ENCODE peak calls at places on chromosomes 11 and 22, in five cellular contexts. Q is cardiac muscle cell, S is AG04450, U is B cell, B is cardiac fibroblast. A is an unnamed sample.

GRCh38 chr22:23147632-23148387 is 2.5 kb downstream of the RAB36 start:
- DNase-seq in Q (no peak), S (peak), U (peak), B (peak), A (no peak)

GRCh38 chr11:130634981-130635473 is 186.6 kb downstream of the ADAMTS15 start:
- DNase-seq in Q (no peak), S (no peak), U (no peak), B (peak), A (no peak)

GRCh38 chr11:118908931-118909618 is 16.7 kb downstream of the BCL9L start:
- DNase-seq in Q (peak), S (peak), U (no peak), B (peak), A (peak)

GRCh38 chr11:57349491-57350274 is 11.5 kb downstream of the P2RX3 start:
- DNase-seq in Q (peak), S (no peak), U (peak), B (peak), A (peak)

GRCh38 chr11:66593303-66593635 is 284 bp downstream of the CCS start:
- DNase-seq in Q (peak), S (no peak), U (no peak), B (no peak), A (no peak)

GRCh38 chr11:46890665-46891064 is 27.7 kb downstream of the LRP4 start:
- DNase-seq in Q (no peak), S (no peak), U (no peak), B (peak), A (no peak)

GRCh38 chr11:2746401-2747230 is 46.8 kb upstream of the KCNQ1OT1 start:
- DNase-seq in Q (no peak), S (no peak), U (no peak), B (no peak), A (no peak)

GRCh38 chr11:27611946-27612455 is 88.3 kb downstream of the BDNF start:
- DNase-seq in Q (no peak), S (no peak), U (no peak), B (peak), A (no peak)

GRCh38 chr22:27224485-27225364 is 567.3 kb downstream of the MIAT start:
- DNase-seq in Q (no peak), S (no peak), U (no peak), B (peak), A (no peak)

GRCh38 chr11:47143322-47143721 is 33.4 kb downstream of the ARFGAP2 start:
- DNase-seq in Q (no peak), S (peak), U (no peak), B (peak), A (no peak)

GRCh38 chr11:59669611-59670009 is 773 bp upstream of the PATL1 start:
- DNase-seq in Q (no peak), S (no peak), U (no peak), B (peak), A (peak)

GRCh38 chr11:18367431-18367830 is 26.9 kb upstream of the LDHA start:
- DNase-seq in Q (no peak), S (no peak), U (no peak), B (peak), A (no peak)

DNA sequence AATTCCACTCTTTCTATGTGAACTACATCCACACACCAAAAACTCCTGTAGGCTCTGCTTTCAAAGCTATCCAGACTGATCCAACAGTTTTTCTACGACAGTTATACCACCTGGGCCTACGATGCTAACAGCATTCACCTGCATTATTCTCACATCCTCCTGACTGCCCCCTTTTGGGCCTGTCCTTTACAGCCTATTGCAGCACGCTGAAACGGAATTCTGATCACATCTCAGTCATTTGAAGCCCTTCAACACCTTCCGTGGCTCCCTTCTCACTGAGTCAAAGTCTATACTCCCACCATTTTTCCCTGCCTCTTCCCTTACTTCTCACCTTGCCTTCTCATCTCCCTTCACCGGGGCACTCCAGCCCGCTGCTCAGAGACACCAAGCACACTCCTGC is 791.3 kb upstream of the KIRREL3 start:
- DNase-seq in Q (no peak), S (no peak), U (no peak), B (no peak), A (no peak)
- TF ChIP-seq CTCF in Q (no peak), S (no peak), U (no peak), B (no peak), A (no peak)

GRCh38 chr11:95092549-95093324 is 3.1 kb downstream of the ENDOD1 start:
- DNase-seq in Q (peak), S (no peak), U (peak), B (peak), A (no peak)

GRCh38 chr11:95088946-95089619 is 563 bp upstream of the ENDOD1 start:
- DNase-seq in Q (no peak), S (no peak), U (peak), B (no peak), A (no peak)

GRCh38 chr11:95087171-95087570 is 2.5 kb upstream of the ENDOD1 start:
- DNase-seq in Q (no peak), S (no peak), U (no peak), B (no peak), A (no peak)

GRCh38 chr11:95091663-95092062 is 2.0 kb downstream of the ENDOD1 start:
- DNase-seq in Q (no peak), S (no peak), U (no peak), B (no peak), A (no peak)

DNA sequence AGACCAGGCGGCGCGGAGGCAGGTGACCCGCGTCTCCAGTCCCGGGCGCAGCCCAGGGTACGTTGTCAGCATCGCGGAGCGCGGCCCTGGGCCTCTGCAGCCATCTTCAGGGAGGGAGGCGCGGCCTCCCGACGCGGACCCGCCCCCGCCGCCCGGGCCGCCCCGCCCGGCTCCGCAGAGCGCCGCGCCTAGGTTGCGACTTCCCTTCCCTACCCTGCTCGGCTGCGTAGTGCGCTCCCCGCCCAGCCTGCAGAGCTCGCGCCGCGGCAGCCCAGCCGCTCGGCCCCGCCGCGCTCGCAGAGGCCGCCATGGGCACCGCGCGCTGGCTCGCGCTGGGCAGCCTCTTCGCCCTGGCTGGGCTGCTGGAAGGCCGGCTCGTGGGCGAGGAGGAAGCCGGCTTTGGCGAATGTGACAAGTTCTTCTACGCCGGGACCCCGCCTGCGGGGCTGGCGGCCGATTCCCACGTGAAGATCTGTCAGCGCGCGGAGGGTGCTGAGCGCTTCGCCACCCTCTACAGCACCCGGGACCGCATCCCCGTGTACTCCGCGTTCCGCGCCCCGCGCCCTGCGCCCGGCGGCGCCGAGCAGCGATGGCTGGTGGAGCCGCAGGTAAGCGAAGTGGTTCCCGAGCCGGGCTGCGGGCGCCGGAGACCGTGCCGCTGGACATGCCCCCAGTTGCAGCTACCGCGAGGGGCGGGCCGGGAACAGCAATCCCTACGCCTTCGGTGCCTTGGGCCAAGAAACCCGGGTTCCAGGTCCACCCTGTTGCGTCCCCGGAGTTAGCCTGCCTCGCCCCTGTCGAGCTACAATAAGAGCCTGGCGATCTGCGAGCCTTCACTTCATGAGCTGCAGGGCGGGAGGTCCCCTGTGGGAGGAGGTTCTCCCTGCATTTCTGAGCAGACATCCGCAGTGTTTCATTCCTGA is at the start of gene ENDOD1:
- DNase-seq in Q (peak), S (no peak), U (peak), B (peak), A (peak)
- TF ChIP-seq CTCF in Q (peak), S (peak), U (no peak), B (peak), A (no peak)

GRCh38 chr11:506238-506949 is 648 bp downstream of the RNH1 start:
- DNase-seq in Q (peak), S (peak), U (peak), B (peak), A (peak)
- TF ChIP-seq CTCF in Q (no peak), S (no peak), U (no peak), B (no peak), A (peak)

GRCh38 chr11:32079511-32079910 is 11.4 kb upstream of the RCN1 start:
- DNase-seq in Q (no peak), S (no peak), U (no peak), B (no peak), A (no peak)

GRCh38 chr11:32082346-32082986 is 8.4 kb upstream of the RCN1 start:
- DNase-seq in Q (no peak), S (no peak), U (no peak), B (no peak), A (no peak)

GRCh38 chr11:32081129-32081641 is 9.7 kb upstream of the RCN1 start:
- DNase-seq in Q (no peak), S (no peak), U (no peak), B (peak), A (no peak)

GRCh38 chr11:32080381-32080980 is 10.4 kb upstream of the RCN1 start:
- DNase-seq in Q (no peak), S (no peak), U (no peak), B (peak), A (no peak)

GRCh38 chr11:32081901-32082300 is 9.0 kb upstream of the RCN1 start:
- DNase-seq in Q (no peak), S (no peak), U (no peak), B (peak), A (no peak)
- TF ChIP-seq CTCF in Q (no peak), S (no peak), U (no peak), B (no peak), A (no peak)

GRCh38 chr22:39530692-39531331 is 1.7 kb downstream of the RPS19BP1 start:
- DNase-seq in Q (peak), S (no peak), U (no peak), B (peak), A (no peak)
- TF ChIP-seq CTCF in Q (peak), S (peak), U (no peak), B (peak), A (peak)

GRCh38 chr11:9701799-9702198 is 37.9 kb downstream of the SWAP70 start:
- DNase-seq in Q (no peak), S (no peak), U (no peak), B (no peak), A (no peak)
- TF ChIP-seq CTCF in Q (no peak), S (no peak), U (no peak), B (no peak), A (no peak)

DNA sequence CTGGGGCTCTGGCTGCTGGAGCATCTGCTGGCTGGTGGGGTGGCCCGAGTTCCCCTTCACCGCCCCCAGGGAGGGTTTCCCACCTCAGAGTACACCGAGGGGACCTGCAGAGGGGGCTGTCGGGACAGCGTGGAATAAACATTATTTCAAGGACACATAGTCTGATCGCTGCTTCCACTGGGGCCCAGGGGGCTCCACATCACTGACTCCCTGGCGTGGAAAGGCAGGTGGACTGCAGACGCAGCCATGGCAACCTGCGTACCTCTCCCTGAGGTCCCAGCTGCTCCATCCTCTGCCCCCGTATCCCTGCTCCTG is 21.6 kb downstream of the TRMU start:
- DNase-seq in Q (no peak), S (no peak), U (no peak), B (no peak), A (no peak)
- TF ChIP-seq CTCF in Q (no peak), S (no peak), U (no peak), B (no peak), A (no peak)

DNA sequence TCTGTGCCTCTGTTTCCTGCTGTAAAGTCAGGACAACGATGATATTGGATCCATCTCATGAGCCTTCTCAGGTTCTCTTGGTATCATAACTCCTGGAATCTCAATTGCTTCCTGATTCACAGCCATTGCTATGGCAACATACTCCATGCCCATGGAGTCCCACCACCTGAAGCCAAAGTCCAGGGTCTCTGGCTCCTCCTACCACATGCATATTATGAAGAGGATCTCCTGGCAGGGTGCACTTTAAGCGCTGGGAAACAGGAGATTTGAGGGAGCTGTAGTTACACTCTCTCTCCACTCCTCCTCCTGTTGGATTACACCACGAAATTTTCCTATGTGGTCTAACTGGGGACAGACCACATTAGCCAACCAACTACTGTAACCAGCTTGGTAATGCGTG is 130.9 kb upstream of the SEZ6L start:
- DNase-seq in Q (no peak), S (no peak), U (no peak), B (no peak), A (no peak)
- TF ChIP-seq CTCF in Q (no peak), S (no peak), U (no peak), B (no peak), A (no peak)

DNA sequence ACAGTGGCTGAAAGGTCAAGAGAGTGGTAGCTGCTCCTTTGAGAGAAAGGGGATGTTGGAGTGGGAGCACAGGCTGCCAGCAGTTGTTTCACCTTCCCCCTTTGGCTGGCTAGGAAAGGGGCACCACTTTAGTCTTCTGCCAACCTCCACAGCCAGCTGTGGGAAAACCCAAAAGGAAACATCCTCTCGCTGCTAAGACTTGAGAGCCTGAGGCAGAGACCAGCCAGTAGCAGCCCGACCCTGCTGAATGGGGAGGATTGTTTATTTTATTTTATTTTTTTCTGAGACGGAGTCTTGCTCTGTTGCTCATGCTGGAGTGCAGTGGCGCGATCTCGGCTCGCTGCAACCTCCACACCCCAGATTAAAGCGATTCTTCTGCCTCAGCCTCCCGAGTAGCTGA is 34.5 kb downstream of the MARK2 start:
- DNase-seq in Q (no peak), S (no peak), U (no peak), B (no peak), A (no peak)
- TF ChIP-seq CTCF in Q (no peak), S (no peak), U (no peak), B (no peak), A (no peak)

GRCh38 chr11:5986885-5987284 is at the start of gene OR52L1:
- DNase-seq in Q (no peak), S (no peak), U (no peak), B (no peak), A (no peak)
- TF ChIP-seq CTCF in Q (no peak), S (no peak), U (no peak), B (no peak), A (no peak)

A was measured in mesothelial cell of epicardium.